ENCODE peak calls at places on chromosome 12, in six cellular contexts. One of them, this sample, is unnamed.

GRCh38 chr12:6871052-6871957 is 1.8 kb downstream of the SPSB2 start:
- ATAC-seq in left lobe of liver: no peak
- ATAC-seq in activated T-cell treated with anti-CD3 and anti-CD28 coated beads, Interleukin-2, amount 50 U/mL, for 72 hours: no peak
- ATAC-seq in activated naive CD8-positive, alpha-beta T cell treated with anti-CD3 and anti-CD28 coated beads, Interleukin-2, amount 50 U/mL, for 24 hours: peak
- ATAC-seq in heart right ventricle: no peak
- ATAC-seq in left cardiac atrium: no peak
- ATAC-seq in this sample: no peak

GRCh38 chr12:47834199-47835016 is 14.7 kb upstream of the HDAC7 start:
- ATAC-seq in left lobe of liver: no peak
- ATAC-seq in activated T-cell treated with anti-CD3 and anti-CD28 coated beads, Interleukin-2, amount 50 U/mL, for 72 hours: no peak
- ATAC-seq in activated naive CD8-positive, alpha-beta T cell treated with anti-CD3 and anti-CD28 coated beads, Interleukin-2, amount 50 U/mL, for 24 hours: peak
- ATAC-seq in heart right ventricle: no peak
- ATAC-seq in left cardiac atrium: no peak
- ATAC-seq in this sample: no peak

GRCh38 chr12:54053625-54054441 is at the start of gene HOXC4:
- ATAC-seq in left lobe of liver: peak
- ATAC-seq in activated T-cell treated with anti-CD3 and anti-CD28 coated beads, Interleukin-2, amount 50 U/mL, for 72 hours: peak
- ATAC-seq in activated naive CD8-positive, alpha-beta T cell treated with anti-CD3 and anti-CD28 coated beads, Interleukin-2, amount 50 U/mL, for 24 hours: peak
- ATAC-seq in heart right ventricle: peak
- ATAC-seq in left cardiac atrium: peak
- ATAC-seq in this sample: no peak

GRCh38 chr12:54191126-54191525 is 2.3 kb upstream of the SMUG1 start:
- ATAC-seq in left lobe of liver: no peak
- ATAC-seq in activated T-cell treated with anti-CD3 and anti-CD28 coated beads, Interleukin-2, amount 50 U/mL, for 72 hours: no peak
- ATAC-seq in activated naive CD8-positive, alpha-beta T cell treated with anti-CD3 and anti-CD28 coated beads, Interleukin-2, amount 50 U/mL, for 24 hours: no peak
- ATAC-seq in heart right ventricle: no peak
- ATAC-seq in left cardiac atrium: no peak
- ATAC-seq in this sample: no peak

GRCh38 chr12:27474344-27474743 is 27.8 kb downstream of the SMCO2 start:
- ATAC-seq in left lobe of liver: no peak
- ATAC-seq in activated T-cell treated with anti-CD3 and anti-CD28 coated beads, Interleukin-2, amount 50 U/mL, for 72 hours: no peak
- ATAC-seq in activated naive CD8-positive, alpha-beta T cell treated with anti-CD3 and anti-CD28 coated beads, Interleukin-2, amount 50 U/mL, for 24 hours: no peak
- ATAC-seq in heart right ventricle: no peak
- ATAC-seq in left cardiac atrium: peak
- ATAC-seq in this sample: no peak

GRCh38 chr12:132100306-132101065 is 43.6 kb downstream of the DDX51 start:
- ATAC-seq in left lobe of liver: no peak
- ATAC-seq in activated T-cell treated with anti-CD3 and anti-CD28 coated beads, Interleukin-2, amount 50 U/mL, for 72 hours: no peak
- ATAC-seq in activated naive CD8-positive, alpha-beta T cell treated with anti-CD3 and anti-CD28 coated beads, Interleukin-2, amount 50 U/mL, for 24 hours: no peak
- ATAC-seq in heart right ventricle: no peak
- ATAC-seq in left cardiac atrium: no peak
- ATAC-seq in this sample: no peak

GRCh38 chr12:66279127-66279712 is 23.1 kb upstream of the HELB start:
- ATAC-seq in left lobe of liver: peak
- ATAC-seq in activated T-cell treated with anti-CD3 and anti-CD28 coated beads, Interleukin-2, amount 50 U/mL, for 72 hours: peak
- ATAC-seq in activated naive CD8-positive, alpha-beta T cell treated with anti-CD3 and anti-CD28 coated beads, Interleukin-2, amount 50 U/mL, for 24 hours: peak
- ATAC-seq in heart right ventricle: no peak
- ATAC-seq in left cardiac atrium: peak
- ATAC-seq in this sample: no peak

GRCh38 chr12:27592548-27592947 is 68.5 kb downstream of the PPFIBP1 start:
- ATAC-seq in left lobe of liver: peak
- ATAC-seq in activated T-cell treated with anti-CD3 and anti-CD28 coated beads, Interleukin-2, amount 50 U/mL, for 72 hours: no peak
- ATAC-seq in activated naive CD8-positive, alpha-beta T cell treated with anti-CD3 and anti-CD28 coated beads, Interleukin-2, amount 50 U/mL, for 24 hours: no peak
- ATAC-seq in heart right ventricle: peak
- ATAC-seq in left cardiac atrium: peak
- ATAC-seq in this sample: no peak

GRCh38 chr12:14975451-14975850 is 2.6 kb downstream of the PDE6H start:
- ATAC-seq in left lobe of liver: no peak
- ATAC-seq in activated T-cell treated with anti-CD3 and anti-CD28 coated beads, Interleukin-2, amount 50 U/mL, for 72 hours: no peak
- ATAC-seq in activated naive CD8-positive, alpha-beta T cell treated with anti-CD3 and anti-CD28 coated beads, Interleukin-2, amount 50 U/mL, for 24 hours: no peak
- ATAC-seq in heart right ventricle: no peak
- ATAC-seq in left cardiac atrium: no peak
- ATAC-seq in this sample: no peak

GRCh38 chr12:30953257-30953656 is 26.7 kb downstream of the TSPAN11 start:
- ATAC-seq in left lobe of liver: no peak
- ATAC-seq in activated T-cell treated with anti-CD3 and anti-CD28 coated beads, Interleukin-2, amount 50 U/mL, for 72 hours: no peak
- ATAC-seq in activated naive CD8-positive, alpha-beta T cell treated with anti-CD3 and anti-CD28 coated beads, Interleukin-2, amount 50 U/mL, for 24 hours: no peak
- ATAC-seq in heart right ventricle: no peak
- ATAC-seq in left cardiac atrium: no peak
- ATAC-seq in this sample: no peak